ENCODE peak calls at places on chromosomes 2 and 18, in ten cellular contexts. X is neuronal stem cell, C is lower leg skin, K is epithelial cell of proximal tubule, Y is heart right ventricle, I is dorsolateral prefrontal cortex, J is fibroblast of pulmonary artery, L is body of pancreas, H is HepG2, F is stomach. A is an unnamed sample.

GRCh38 chr2:219325136-219325535 is 7.4 kb downstream of the RESP18 start:
- DNase-seq in H (no peak), L (no peak), Y (no peak), X (no peak), K (no peak), F (no peak), I (no peak), J (no peak), C (no peak), A (no peak)

GRCh38 chr2:111209045-111209514 is 88.4 kb downstream of the BCL2L11 start:
- DNase-seq in J (peak), K (peak), C (no peak), Y (no peak), F (no peak), H (no peak), I (no peak), X (no peak), L (no peak), A (no peak)

GRCh38 chr2:131154071-131154531 is 49.0 kb downstream of the PLEKHB2 start:
- DNase-seq in C (peak), L (peak), X (peak), K (no peak), I (peak), J (peak), H (peak), Y (peak), F (peak), A (peak)

GRCh38 chr2:238868616-238869292 is 20.9 kb downstream of the TWIST2 start:
- DNase-seq in I (no peak), X (no peak), L (peak), F (peak), C (peak), J (peak), Y (no peak), H (peak), K (no peak), A (peak)

GRCh38 chr2:225693259-225693658 is 293.7 kb downstream of the NYAP2 start:
- DNase-seq in I (no peak), C (no peak), K (no peak), L (no peak), F (no peak), H (no peak), Y (no peak), X (no peak), J (no peak), A (no peak)

GRCh38 chr2:23649819-23650218 is 264.8 kb downstream of the KLHL29 start:
- DNase-seq in I (no peak), C (no peak), L (peak), X (no peak), J (peak), K (peak), H (no peak), F (no peak), Y (peak), A (no peak)

GRCh38 chr2:215362562-215362904 is 50.7 kb downstream of the ATIC start:
- DNase-seq in J (peak), L (no peak), F (no peak), C (no peak), H (no peak), K (no peak), X (no peak), I (no peak), Y (no peak), A (no peak)

GRCh38 chr2:22274611-22275010 is 1110.4 kb upstream of the KLHL29 start:
- DNase-seq in K (no peak), Y (no peak), H (no peak), X (no peak), J (no peak), I (no peak), F (no peak), C (no peak), L (no peak), A (no peak)

GRCh38 chr2:45808294-45808693 is 156.8 kb downstream of the PRKCE start:
- DNase-seq in Y (no peak), X (no peak), C (no peak), F (no peak), K (no peak), J (no peak), L (no peak), I (no peak), H (no peak), A (no peak)

GRCh38 chr2:210496512-210496911 is 20.0 kb upstream of the LANCL1 start:
- DNase-seq in F (no peak), Y (no peak), I (no peak), J (no peak), L (no peak), H (no peak), C (no peak), X (no peak), K (no peak), A (no peak)

GRCh38 chr2:8542381-8543064 is 139.3 kb upstream of the ID2 start:
- DNase-seq in Y (no peak), J (no peak), I (no peak), X (no peak), K (no peak), H (no peak), F (no peak), C (no peak), L (no peak), A (no peak)

GRCh38 chr18:54127759-54128378 is 96.6 kb downstream of the MBD2 start:
- DNase-seq in X (peak), K (no peak), I (peak), F (no peak), L (no peak), Y (peak), H (peak), C (no peak), J (peak), A (peak)

GRCh38 chr2:203743441-203743932 is 37.0 kb downstream of the CD28 start:
- DNase-seq in I (no peak), K (peak), Y (no peak), X (no peak), C (no peak), F (no peak), L (peak), H (no peak), J (peak), A (peak)

GRCh38 chr2:239291505-239292350 is 109.1 kb downstream of the HDAC4 start:
- DNase-seq in L (no peak), F (no peak), I (peak), J (no peak), Y (no peak), H (no peak), C (no peak), X (peak), K (no peak), A (no peak)

GRCh38 chr2:108909917-108910515 is 79.0 kb downstream of the EDAR start:
- DNase-seq in K (no peak), X (no peak), Y (no peak), L (no peak), J (no peak), I (no peak), H (no peak), C (peak), F (no peak), A (no peak)

GRCh38 chr2:82282111-82282882 is 1977.7 kb upstream of the LRRTM1 start:
- DNase-seq in Y (no peak), C (peak), X (no peak), J (no peak), F (no peak), K (no peak), H (peak), L (no peak), I (no peak), A (peak)

GRCh38 chr18:54532962-54533361 is 58.1 kb upstream of the DYNAP start:
- DNase-seq in Y (no peak), J (no peak), L (no peak), F (no peak), H (no peak), I (no peak), K (no peak), C (no peak), X (no peak), A (no peak)

GRCh38 chr2:234686088-234686890 is 189.4 kb upstream of the ARL4C start:
- DNase-seq in K (no peak), J (peak), F (no peak), X (peak), Y (no peak), L (no peak), I (no peak), H (peak), C (no peak), A (peak)

GRCh38 chr2:16005389-16005788 is 65.0 kb downstream of the MYCN start:
- DNase-seq in L (no peak), C (no peak), F (no peak), X (no peak), Y (no peak), J (no peak), K (no peak), H (no peak), I (no peak), A (no peak)
- H3K4me3 ChIP-seq in L (no peak), C (no peak), F (no peak), X (no peak), Y (no peak), J (no peak), K (no peak), H (no peak), I (no peak), A (no peak)

GRCh38 chr2:218032336-218033171 is 29.8 kb upstream of the TNS1 start:
- DNase-seq in X (no peak), H (no peak), C (peak), I (peak), F (peak), Y (no peak), J (no peak), L (no peak), K (no peak), A (no peak)

GRCh38 chr2:218031771-218032257 is 29.0 kb upstream of the TNS1 start:
- DNase-seq in K (no peak), L (no peak), Y (no peak), J (no peak), F (no peak), I (peak), C (peak), X (no peak), H (no peak), A (no peak)

GRCh38 chr2:218033590-218034496 is 31.0 kb upstream of the TNS1 start:
- DNase-seq in Y (no peak), I (peak), F (no peak), J (no peak), H (no peak), L (no peak), X (no peak), K (no peak), C (peak), A (peak)

GRCh38 chr2:218031261-218031660 is 28.5 kb upstream of the TNS1 start:
- DNase-seq in I (no peak), L (no peak), Y (no peak), J (no peak), H (no peak), K (no peak), X (no peak), C (no peak), F (no peak), A (no peak)

GRCh38 chr2:218033208-218033589 is 30.4 kb upstream of the TNS1 start:
- DNase-seq in J (no peak), I (peak), L (no peak), H (no peak), F (no peak), K (no peak), C (no peak), Y (no peak), X (no peak), A (no peak)
- H3K4me3 ChIP-seq in J (no peak), I (no peak), L (no peak), H (no peak), F (no peak), K (no peak), C (no peak), Y (no peak), X (no peak), A (no peak)

DNA sequence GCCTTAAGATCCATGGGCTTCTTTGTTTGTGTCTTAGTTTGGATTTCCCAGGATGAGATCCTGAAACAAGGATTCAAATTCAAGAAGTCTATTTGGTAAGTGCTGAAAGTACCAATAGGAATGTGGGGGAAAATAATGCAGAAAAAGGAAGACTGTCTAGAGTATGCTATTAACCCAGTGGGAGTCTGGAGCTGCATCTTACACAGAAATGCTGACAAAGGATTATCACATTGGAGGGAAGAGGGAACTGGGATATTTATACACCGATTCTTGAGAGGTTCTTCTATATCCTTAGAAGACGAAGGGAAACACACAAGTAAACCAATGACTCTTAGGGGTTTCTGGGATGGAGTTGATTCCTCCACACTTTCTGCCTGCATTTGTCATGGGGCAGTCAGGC is 294.8 kb upstream of the FIGN start:
- DNase-seq in C (no peak), K (no peak), L (no peak), F (no peak), H (no peak), X (no peak), Y (no peak), I (no peak), J (no peak), A (no peak)
- H3K4me3 ChIP-seq in C (no peak), K (no peak), L (no peak), F (no peak), H (no peak), X (no peak), Y (no peak), I (no peak), J (no peak), A (no peak)

GRCh38 chr18:12276736-12277554 is 22.8 kb downstream of the CIDEA start:
- DNase-seq in I (no peak), C (no peak), X (no peak), L (no peak), Y (no peak), F (no peak), J (no peak), K (no peak), H (no peak), A (no peak)

GRCh38 chr18:12274793-12275192 is 20.6 kb downstream of the CIDEA start:
- DNase-seq in K (no peak), Y (no peak), C (no peak), L (no peak), J (no peak), I (no peak), X (no peak), F (no peak), H (no peak), A (no peak)

DNA sequence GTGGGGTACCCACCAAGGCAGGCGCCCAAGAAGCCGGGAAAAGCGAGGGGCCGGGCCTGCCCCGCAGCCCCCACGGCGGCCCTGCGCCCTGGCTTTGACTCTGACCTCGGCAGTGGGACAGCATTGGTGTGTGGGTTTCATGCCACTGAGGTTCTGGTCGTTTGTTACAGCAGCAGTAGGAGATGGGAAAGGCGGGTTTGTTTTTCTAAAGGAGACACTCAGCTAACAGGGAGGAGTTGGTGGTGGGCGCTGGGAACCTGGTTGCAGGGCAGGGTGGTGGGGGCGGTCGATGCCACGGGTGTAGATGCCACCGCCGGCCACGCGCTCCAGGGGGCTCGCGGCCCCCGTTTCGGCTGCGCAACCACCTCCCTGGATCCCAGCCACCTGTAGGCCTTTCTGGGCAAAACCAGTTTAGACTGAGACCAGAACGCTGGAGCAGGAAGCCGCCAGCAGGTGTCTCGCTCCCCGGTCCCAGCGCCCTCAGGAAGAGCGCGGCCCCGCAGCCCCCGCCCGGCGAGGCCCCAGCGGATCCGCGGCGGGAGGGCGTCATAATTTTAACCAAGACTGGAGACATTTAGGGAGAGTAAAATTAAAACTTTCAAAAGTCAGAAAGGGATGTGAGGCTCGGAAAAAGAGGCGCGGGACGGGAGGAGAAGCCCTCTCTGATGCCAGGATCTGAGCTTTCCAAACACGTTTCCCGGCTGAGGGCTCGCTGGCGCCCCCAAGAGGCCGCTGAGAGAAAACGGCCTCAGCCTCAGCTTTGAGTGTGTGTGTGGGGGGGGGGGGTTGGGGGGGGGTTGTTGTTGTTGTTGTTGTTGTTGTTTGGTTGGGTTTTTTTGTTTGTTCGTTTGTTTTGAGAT is 17.4 kb downstream of the CIDEA start:
- DNase-seq in H (peak), I (no peak), Y (peak), J (peak), L (peak), F (peak), X (peak), C (peak), K (no peak), A (peak)
- H3K4me3 ChIP-seq in H (peak), I (peak), Y (peak), J (peak), L (no peak), F (peak), X (peak), C (no peak), K (peak), A (peak)

GRCh38 chr18:23245461-23245860 is 110.2 kb downstream of the CABLES1 start:
- DNase-seq in L (no peak), F (no peak), J (no peak), C (no peak), I (no peak), X (no peak), Y (no peak), H (no peak), K (no peak), A (no peak)
- H3K4me3 ChIP-seq in L (no peak), F (no peak), J (no peak), C (no peak), I (no peak), X (no peak), Y (no peak), H (no peak), K (no peak), A (no peak)

GRCh38 chr2:65364986-65365733 is 67.2 kb downstream of the SPRED2 start:
- DNase-seq in Y (no peak), K (no peak), I (no peak), X (no peak), F (no peak), C (no peak), H (no peak), L (no peak), J (no peak), A (no peak)
- H3K4me3 ChIP-seq in Y (no peak), K (no peak), I (peak), X (no peak), F (no peak), C (no peak), H (no peak), L (no peak), J (no peak), A (no peak)

GRCh38 chr2:60485055-60485454 is 68.4 kb downstream of the BCL11A start:
- DNase-seq in F (no peak), J (no peak), Y (no peak), C (no peak), H (peak), X (no peak), L (no peak), K (no peak), I (no peak), A (no peak)
- H3K4me3 ChIP-seq in F (no peak), J (no peak), Y (no peak), C (no peak), H (no peak), X (no peak), L (no peak), K (no peak), I (no peak), A (no peak)

A was measured in cardiac muscle cell.